ENCODE peak calls at places on chromosomes 12 and 14, in four cellular contexts. X, Z, R and Q are unnamed samples.
A peak's percentile ranks its signal among the peaks of the same experiment; 100 is the strongest.

GRCh38 chr12:43402431-43402830 is 149.6 kb downstream of the ADAMTS20 start:
- DNase-seq in R (no peak), X (no peak), Z (no peak), Q (no peak)

GRCh38 chr12:16385779-16386646 is 38.6 kb downstream of the MGST1 start:
- DNase-seq in R (no peak), Z (peak; percentile 46), X (no peak), Q (peak; percentile 51)

GRCh38 chr12:31518680-31519227 is 72.2 kb downstream of the DENND5B start:
- DNase-seq in X (no peak), R (no peak), Z (peak; percentile 66), Q (peak; percentile 100)

GRCh38 chr14:70078329-70078728 is 110.4 kb downstream of the SLC8A3 start:
- DNase-seq in X (no peak), Z (no peak), R (no peak), Q (no peak)

GRCh38 chr12:131054345-131055092 is 100.8 kb downstream of the ADGRD1 start:
- DNase-seq in X (no peak), R (peak; percentile 44), Z (no peak), Q (no peak)

GRCh38 chr12:131403676-131404075 is 307.2 kb upstream of the SFSWAP start:
- DNase-seq in R (peak; percentile 47), X (no peak), Z (no peak), Q (no peak)

GRCh38 chr14:83779266-83779665 is 1750.7 kb upstream of the FLRT2 start:
- DNase-seq in X (no peak), Z (peak; percentile 13), R (no peak), Q (peak; percentile 74)

GRCh38 chr12:89160716-89161123 is 191.6 kb downstream of the DUSP6 start:
- DNase-seq in Z (peak; percentile 76), R (peak; percentile 69), X (peak; percentile 8), Q (peak; percentile 97)

GRCh38 chr12:5222011-5222461 is 178.4 kb downstream of the KCNA5 start:
- DNase-seq in R (no peak), X (no peak), Z (no peak), Q (no peak)

GRCh38 chr12:109753054-109753401 is 39.4 kb downstream of the FAM222A start:
- DNase-seq in Z (peak; percentile 11), X (no peak), R (peak; percentile 62), Q (no peak)

GRCh38 chr14:33986804-33987203 is 35.9 kb upstream of the EGLN3 start:
- DNase-seq in Z (no peak), R (no peak), X (no peak), Q (peak; percentile 82)

GRCh38 chr14:59510001-59510400 is 25.7 kb downstream of the JKAMP start:
- DNase-seq in R (no peak), X (no peak), Z (no peak), Q (peak; percentile 36)

GRCh38 chr14:87829543-87829942 is 163.4 kb downstream of the GALC start:
- DNase-seq in Z (no peak), X (no peak), R (no peak), Q (no peak)

GRCh38 chr14:90500665-90501370 is 104.0 kb downstream of the CALM1 start:
- DNase-seq in Z (no peak), X (no peak), R (peak; percentile 64), Q (no peak)

GRCh38 chr12:58877243-58877743 is 43.0 kb downstream of the LRIG3 start:
- DNase-seq in R (no peak), X (no peak), Z (no peak), Q (peak; percentile 98)

GRCh38 chr12:41185946-41186345 is 2.2 kb upstream of the PDZRN4 start:
- DNase-seq in X (no peak), R (no peak), Z (no peak), Q (no peak)

GRCh38 chr12:54352022-54352531 is 12.2 kb downstream of the GPR84 start:
- DNase-seq in R (no peak), X (no peak), Z (peak; percentile 72), Q (no peak)

GRCh38 chr12:54700301-54700700 is 52.1 kb upstream of the DCD start:
- DNase-seq in X (no peak), R (no peak), Z (no peak), Q (no peak)

GRCh38 chr14:65446159-65446558 is 33.6 kb downstream of the FUT8 start:
- DNase-seq in X (no peak), Z (no peak), R (no peak), Q (no peak)

GRCh38 chr12:132264086-132265010 is 65.0 kb downstream of the GALNT9 start:
- DNase-seq in Z (no peak), X (no peak), R (no peak), Q (no peak)

GRCh38 chr14:69664190-69664742 is 52.9 kb downstream of the SUSD6 start:
- DNase-seq in X (no peak), Z (no peak), R (no peak), Q (no peak)

GRCh38 chr14:87494010-87494409 is 499.0 kb downstream of the GALC start:
- DNase-seq in Z (no peak), X (no peak), R (no peak), Q (no peak)

GRCh38 chr14:105281354-105282097 is 19.3 kb downstream of the BRF1 start:
- DNase-seq in X (no peak), R (no peak), Z (peak; percentile 63), Q (peak; percentile 40)

GRCh38 chr12:43807361-43807760 is 1.2 kb upstream of the TWF1 start:
- DNase-seq in Z (no peak), R (no peak), X (no peak), Q (no peak)

GRCh38 chr12:89954259-89954658 is 245.6 kb upstream of the ATP2B1 start:
- DNase-seq in X (no peak), R (no peak), Z (no peak), Q (no peak)

GRCh38 chr12:575948-576612 is 87.2 kb downstream of the NINJ2 start:
- DNase-seq in X (no peak), R (peak; percentile 97), Z (peak; percentile 66), Q (peak; percentile 28)

GRCh38 chr12:573226-573625 is 90.0 kb downstream of the NINJ2 start:
- DNase-seq in Z (peak; percentile 7), R (no peak), X (no peak), Q (no peak)

GRCh38 chr12:576613-577110 is 86.6 kb downstream of the NINJ2 start:
- DNase-seq in Z (no peak), X (no peak), R (no peak), Q (no peak)

GRCh38 chr12:575129-575502 is 88.1 kb downstream of the NINJ2 start:
- DNase-seq in R (no peak), Z (no peak), X (no peak), Q (no peak)

GRCh38 chr12:574475-575128 is 88.6 kb downstream of the NINJ2 start:
- DNase-seq in R (no peak), Z (no peak), X (no peak), Q (no peak)
- H3K27ac ChIP-seq in R (no peak overlapping the region), Z (no peak overlapping the region), X (peak overlapping the region; percentile 68), Q (no peak overlapping the region)

DNA sequence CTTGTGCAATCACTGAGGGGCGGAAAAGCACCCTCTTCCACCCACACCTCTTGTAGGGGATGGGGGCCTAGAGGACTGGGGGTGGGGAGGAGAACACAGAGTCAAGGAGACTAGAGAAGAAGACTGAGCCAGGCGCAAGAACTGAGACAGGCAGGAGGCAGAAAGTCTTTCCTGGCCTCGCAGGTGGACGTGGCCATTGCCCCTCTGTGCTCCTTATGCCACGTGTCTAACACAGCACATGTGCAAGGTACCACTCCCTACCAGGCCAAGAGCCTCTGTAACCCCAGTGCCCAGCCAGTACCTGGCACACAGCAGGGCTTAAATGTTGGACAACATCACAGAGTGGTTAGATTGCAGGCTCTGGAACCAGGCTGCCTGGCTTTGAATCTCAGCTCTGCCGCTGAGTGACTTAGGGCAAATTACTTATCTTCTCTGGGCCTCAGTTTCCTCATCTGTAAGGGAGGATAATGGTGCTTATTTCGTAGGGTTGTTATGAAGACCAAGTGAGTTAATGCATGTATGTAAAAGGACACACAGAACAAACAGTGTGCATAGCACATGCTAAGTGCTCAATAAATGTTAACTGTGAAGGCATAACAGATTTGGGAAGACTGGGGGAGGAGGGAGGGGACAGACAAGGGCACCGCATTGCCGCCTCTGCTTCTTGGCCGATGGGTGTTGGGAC is 1.4 kb upstream of the TAMALIN start:
- DNase-seq in R (no peak), X (no peak), Z (no peak), Q (no peak)
- H3K4me3 ChIP-seq in R (no peak overlapping the region), X (no peak overlapping the region), Z (no peak overlapping the region), Q (no peak overlapping the region)

GRCh38 chr12:2009623-2010022 is 5.4 kb upstream of the DCP1B start:
- DNase-seq in X (no peak), R (no peak), Z (no peak), Q (no peak)

GRCh38 chr12:2013111-2013510 is 8.9 kb upstream of the DCP1B start:
- DNase-seq in X (no peak), Z (peak; percentile 21), R (no peak), Q (no peak)

GRCh38 chr12:2013527-2014223 is 9.4 kb upstream of the DCP1B start:
- DNase-seq in R (no peak), X (no peak), Z (peak; percentile 79), Q (no peak)

GRCh38 chr12:2008677-2009076 is 4.4 kb upstream of the DCP1B start:
- DNase-seq in R (no peak), X (no peak), Z (peak; percentile 21), Q (no peak)

DNA sequence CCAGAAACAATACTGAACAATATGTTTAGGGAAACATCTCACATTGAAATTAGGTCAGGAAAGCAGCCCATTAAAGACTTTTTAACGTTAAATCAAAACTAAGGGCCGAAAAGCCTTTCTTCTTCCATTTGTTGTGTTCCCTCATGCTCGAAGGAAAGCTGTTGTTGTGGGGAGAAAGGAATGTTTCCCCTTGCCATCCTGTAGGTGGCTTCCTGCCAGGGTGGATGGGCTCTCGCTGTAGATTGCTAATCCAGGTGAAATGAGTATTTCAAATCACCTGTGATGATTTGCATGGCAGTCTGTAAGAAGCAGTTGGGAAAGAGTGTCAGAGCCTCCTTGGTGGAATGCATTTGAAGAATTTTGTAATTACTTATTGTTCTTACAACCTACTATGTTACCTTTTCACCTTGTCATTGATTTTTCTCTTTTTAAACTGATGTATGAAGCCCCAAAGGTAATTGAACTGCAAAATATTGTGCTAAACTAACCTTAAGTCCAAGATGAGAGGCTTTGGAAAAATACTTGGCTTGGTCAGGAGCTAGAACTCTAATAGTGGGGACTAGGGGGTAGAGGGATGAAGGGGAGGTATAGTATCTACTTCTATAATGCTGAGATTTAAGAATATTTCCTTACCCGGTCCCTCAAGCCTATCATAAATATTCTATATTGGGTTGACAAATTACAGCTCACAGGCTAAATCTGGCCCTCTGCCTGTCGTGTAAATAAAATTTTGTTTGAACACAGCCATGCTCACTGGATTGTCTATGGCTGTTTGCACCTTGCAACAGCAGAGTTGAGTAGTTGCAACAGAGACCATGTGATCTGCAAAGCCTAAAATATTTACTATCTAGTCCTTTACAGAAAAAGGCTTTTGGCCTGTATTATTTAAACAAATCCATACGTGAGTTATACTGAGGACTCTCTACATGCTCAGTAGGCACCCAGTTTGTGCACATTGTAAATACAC is 7.7 kb upstream of the DCP1B start:
- DNase-seq in R (no peak), Z (no peak), X (no peak), Q (no peak)
- TF ChIP-seq CTCF in R (no peak), Z (no peak), X (no peak), Q (no peak)

DNA sequence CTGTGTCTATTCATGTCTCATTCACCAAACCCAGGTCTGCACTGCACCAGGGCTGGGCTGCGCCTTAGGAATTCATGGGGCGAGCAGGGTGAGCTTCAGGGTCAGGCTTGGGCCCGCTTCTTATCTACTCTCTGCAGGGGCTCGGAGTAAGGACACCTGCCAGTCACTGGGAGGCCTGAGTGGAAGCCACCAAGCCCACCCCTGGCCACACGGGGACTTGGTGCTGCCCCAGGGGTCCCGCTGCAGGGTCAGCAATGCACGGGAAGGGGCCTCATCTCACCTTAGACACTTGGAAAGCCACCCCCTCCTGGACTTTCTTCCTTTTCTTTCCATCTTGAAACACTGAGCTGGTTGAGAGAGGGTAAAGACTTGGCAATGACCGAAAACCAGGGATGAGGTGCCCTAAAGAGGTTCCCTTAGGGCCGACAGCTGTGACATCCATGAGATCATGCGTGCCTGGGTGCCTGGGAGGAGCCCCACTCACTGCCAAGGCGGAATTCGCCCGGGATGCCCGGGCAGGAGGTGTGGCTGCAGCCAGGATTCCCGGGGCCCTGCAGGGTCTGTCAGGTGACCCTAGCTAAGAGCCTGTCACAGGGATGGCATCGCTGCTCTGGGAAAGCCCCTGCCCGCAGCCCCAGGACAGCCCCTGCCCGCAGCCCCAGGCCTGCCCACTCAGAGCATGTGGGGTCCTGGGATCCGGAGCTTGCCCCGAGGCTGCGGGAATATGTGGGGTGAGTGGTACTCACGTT is 45.5 kb upstream of the EML1 start:
- DNase-seq in X (no peak), R (peak; percentile 47), Z (no peak), Q (no peak)
- H3K27ac ChIP-seq in X (peak overlapping the region; percentile 80), R (no peak overlapping the region), Z (no peak overlapping the region), Q (no peak overlapping the region)